ENCODE peak calls at places on chromosome 3, in eight cellular contexts. R is ovary, Z is tibial nerve, V is breast epithelium, U is transverse colon, N is body of pancreas, S is heart left ventricle, W is stomach. D is an unnamed sample.

GRCh38 chr3:48125886-48126622 is 62.2 kb downstream of the CDC25A start:
- DNase-seq in R (no peak), S (no peak), V (no peak), U (no peak), N (no peak), Z (no peak), W (no peak), D (no peak)

GRCh38 chr3:89525597-89525996 is 418.2 kb downstream of the EPHA3 start:
- DNase-seq in S (no peak), Z (no peak), U (no peak), W (no peak), R (no peak), V (no peak), N (no peak), D (no peak)

GRCh38 chr3:101720851-101721649 is 3.4 kb upstream of the CEP97 start:
- DNase-seq in W (no peak), R (no peak), V (no peak), Z (no peak), N (no peak), U (no peak), S (no peak), D (no peak)

GRCh38 chr3:118850687-118851086 is 184.0 kb downstream of the IGSF11 start:
- DNase-seq in S (no peak), R (no peak), N (no peak), V (no peak), U (no peak), Z (no peak), W (no peak), D (no peak)

GRCh38 chr3:143170043-143170442 is 50.5 kb downstream of the CHST2 start:
- DNase-seq in S (no peak), V (no peak), U (no peak), W (no peak), N (no peak), R (no peak), Z (no peak), D (no peak)

GRCh38 chr3:81393251-81393650 is 368.2 kb downstream of the GBE1 start:
- DNase-seq in Z (no peak), N (no peak), S (no peak), U (no peak), W (no peak), R (no peak), V (no peak), D (no peak)

GRCh38 chr3:111998661-111999641 is at the start of gene TAGLN3:
- DNase-seq in R (no peak), W (peak; percentile 54), Z (no peak), V (no peak), S (no peak), N (peak; percentile 42), U (peak; percentile 26), D (no peak)

GRCh38 chr3:140276698-140277097 is 341.7 kb downstream of the CLSTN2 start:
- DNase-seq in R (no peak), N (no peak), S (no peak), U (no peak), W (peak; percentile 26), V (no peak), Z (no peak), D (no peak)

GRCh38 chr3:24237971-24238767 is 256.5 kb downstream of the THRB start:
- DNase-seq in Z (peak; percentile 76), R (peak; percentile 50), U (peak; percentile 26), V (no peak), S (no peak), N (peak; percentile 54), W (no peak), D (peak; percentile 51)

GRCh38 chr3:111936967-111937366 is 41.9 kb upstream of the ABHD10 start:
- DNase-seq in W (no peak), Z (no peak), S (no peak), R (no peak), V (no peak), N (no peak), U (no peak), D (no peak)

DNA sequence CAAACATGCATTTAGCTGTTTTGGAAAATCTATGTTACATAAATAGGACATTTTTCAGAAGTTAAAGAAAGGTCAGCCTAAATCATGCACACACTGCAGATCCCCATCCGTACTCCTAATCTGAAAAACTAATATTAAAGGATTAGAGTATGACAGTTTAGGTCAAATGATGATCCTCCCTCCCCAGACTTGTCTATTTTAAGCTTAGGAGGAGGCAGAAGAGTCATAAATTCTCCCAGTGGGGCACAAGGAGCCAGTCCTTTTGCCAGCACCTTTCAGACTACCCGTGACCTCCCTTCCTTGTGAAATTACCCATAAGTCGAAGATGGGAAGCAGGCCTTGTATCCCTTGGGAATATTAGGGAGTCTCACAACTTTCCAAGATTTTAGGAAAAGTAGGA is 78.0 kb downstream of the TGFBR2 start:
- DNase-seq in R (no peak), S (no peak), U (no peak), W (no peak), Z (no peak), V (no peak), N (no peak), D (no peak)
- H3K4me1 ChIP-seq in R (peaks cover 32% of the 10 kb centered on the region), S (peaks cover 95% of the 10 kb centered on the region), U (peaks cover 65% of the 10 kb centered on the region), W (peaks cover 98% of the 10 kb centered on the region), Z (peaks cover 9% of the 10 kb centered on the region), V (peaks cover 8% of the 10 kb centered on the region), N (peaks cover 39% of the 10 kb centered on the region), D (peaks cover 37% of the 10 kb centered on the region)

GRCh38 chr3:67688231-67688630 is 33.8 kb upstream of the SUCLG2 start:
- DNase-seq in Z (no peak), W (no peak), N (no peak), S (no peak), R (no peak), U (no peak), V (no peak), D (no peak)

GRCh38 chr3:67686067-67686466 is 31.7 kb upstream of the SUCLG2 start:
- DNase-seq in U (no peak), Z (no peak), W (no peak), R (no peak), V (no peak), S (no peak), N (no peak), D (no peak)

GRCh38 chr3:67678665-67679064 is 24.3 kb upstream of the SUCLG2 start:
- DNase-seq in U (no peak), W (no peak), Z (no peak), V (no peak), S (no peak), N (no peak), R (no peak), D (no peak)

GRCh38 chr3:67685499-67685898 is 31.1 kb upstream of the SUCLG2 start:
- DNase-seq in W (no peak), Z (no peak), N (no peak), S (no peak), R (no peak), V (no peak), U (no peak), D (no peak)

DNA sequence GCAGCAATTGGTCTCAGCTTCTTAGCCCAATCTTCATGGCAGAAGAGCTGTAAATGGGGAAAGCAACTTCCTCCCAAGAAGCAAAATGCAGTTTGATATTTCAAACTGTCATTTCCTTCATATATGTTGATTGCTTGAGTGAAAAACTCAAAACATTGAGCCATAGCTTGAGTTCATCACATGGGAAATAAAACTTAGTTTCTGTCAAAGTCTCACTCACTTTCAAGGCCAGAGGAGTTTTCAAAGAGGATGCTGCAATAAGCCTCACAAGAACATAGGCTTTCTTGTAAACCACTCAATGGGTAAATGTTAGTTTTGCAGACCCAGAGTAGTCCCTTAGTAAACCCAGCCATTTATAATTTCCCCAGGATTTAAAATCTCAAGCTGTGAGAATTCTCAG is 29.1 kb upstream of the SUCLG2 start:
- DNase-seq in V (no peak), R (no peak), N (no peak), Z (no peak), W (no peak), S (no peak), U (no peak), D (no peak)
- TF ChIP-seq POLR2A in V (no peak), R (no peak), N (no peak), Z (no peak), W (no peak), S (no peak), U (no peak), D (no peak)

GRCh38 chr3:183548262-183548769 is 7.2 kb downstream of the KLHL6 start:
- DNase-seq in Z (no peak), N (peak; percentile 16), R (no peak), U (no peak), W (no peak), S (no peak), V (no peak), D (no peak)

GRCh38 chr3:183542355-183542754 is 13.2 kb downstream of the KLHL6 start:
- DNase-seq in N (no peak), S (no peak), U (no peak), W (no peak), V (no peak), Z (no peak), R (no peak), D (no peak)

GRCh38 chr3:183545688-183546087 is 9.8 kb downstream of the KLHL6 start:
- DNase-seq in S (no peak), R (no peak), V (no peak), U (no peak), Z (no peak), W (no peak), N (no peak), D (no peak)

GRCh38 chr3:183541738-183542137 is 13.8 kb downstream of the KLHL6 start:
- DNase-seq in R (no peak), N (no peak), Z (no peak), S (no peak), W (no peak), V (no peak), U (no peak), D (peak; percentile 30)

GRCh38 chr3:183546625-183547024 is 8.9 kb downstream of the KLHL6 start:
- DNase-seq in U (no peak), R (no peak), S (no peak), V (no peak), N (no peak), Z (no peak), W (no peak), D (no peak)
- H3K4me1 ChIP-seq in U (peaks cover 4% of the 10 kb centered on the region), R (no peaks in the 10 kb centered on the region), S (no peaks in the 10 kb centered on the region), V (no peaks in the 10 kb centered on the region), N (peaks cover 9% of the 10 kb centered on the region), Z (no peaks in the 10 kb centered on the region), W (no peaks in the 10 kb centered on the region), D (peaks cover 2% of the 10 kb centered on the region)

GRCh38 chr3:184332370-184333090 is 4.9 kb upstream of the FAM131A start:
- DNase-seq in N (no peak), V (no peak), Z (no peak), U (no peak), S (no peak), W (no peak), R (no peak), D (no peak)
- TF ChIP-seq POLR2A in N (no peak), V (no peak), Z (no peak), U (no peak), S (no peak), W (no peak), R (no peak), D (no peak)

GRCh38 chr3:30285188-30286006 is 321.0 kb upstream of the TGFBR2 start:
- DNase-seq in Z (no peak), U (no peak), R (no peak), N (no peak), W (no peak), V (no peak), S (no peak), D (no peak)
- H3K4me1 ChIP-seq in Z (no peaks in the 10 kb centered on the region), U (peaks cover 28% of the 10 kb centered on the region), R (peaks cover 5% of the 10 kb centered on the region), N (peaks cover 24% of the 10 kb centered on the region), W (peaks cover 37% of the 10 kb centered on the region), V (peaks cover 12% of the 10 kb centered on the region), S (peaks cover 30% of the 10 kb centered on the region), D (no peaks in the 10 kb centered on the region)

D was measured in adrenal gland.